ENCODE peak calls at places on chromosomes 13 and 19, in eight cellular contexts. One of them, this sample, is unnamed.

GRCh38 chr13:43946281-43946680 is 66.6 kb downstream of the LACC1 start:
- DNase-seq in IMR-90: no peak
- DNase-seq in dorsolateral prefrontal cortex: no peak
- DNase-seq in WERI-Rb-1: no peak
- DNase-seq in left ventricle myocardium inferior: no peak
- DNase-seq in tibial nerve: no peak
- DNase-seq in GM12865: no peak
- DNase-seq in fibroblast of the aortic adventitia: no peak
- DNase-seq in this sample: no peak

GRCh38 chr19:46622118-46622446 is 2.8 kb downstream of the PTGIR start:
- DNase-seq in IMR-90: no peak
- DNase-seq in dorsolateral prefrontal cortex: no peak
- DNase-seq in WERI-Rb-1: no peak
- DNase-seq in left ventricle myocardium inferior: no peak
- DNase-seq in tibial nerve: no peak
- DNase-seq in GM12865: no peak
- DNase-seq in fibroblast of the aortic adventitia: no peak
- DNase-seq in this sample: no peak

GRCh38 chr19:8028951-8029491 is 23.5 kb upstream of the CCL25 start:
- DNase-seq in IMR-90: peak
- DNase-seq in dorsolateral prefrontal cortex: no peak
- DNase-seq in WERI-Rb-1: peak
- DNase-seq in left ventricle myocardium inferior: no peak
- DNase-seq in tibial nerve: no peak
- DNase-seq in GM12865: no peak
- DNase-seq in fibroblast of the aortic adventitia: peak
- DNase-seq in this sample: no peak

GRCh38 chr13:33353210-33353609 is 67.7 kb upstream of the STARD13 start:
- DNase-seq in IMR-90: no peak
- DNase-seq in dorsolateral prefrontal cortex: no peak
- DNase-seq in WERI-Rb-1: peak
- DNase-seq in left ventricle myocardium inferior: peak
- DNase-seq in tibial nerve: peak
- DNase-seq in GM12865: peak
- DNase-seq in fibroblast of the aortic adventitia: no peak
- DNase-seq in this sample: peak

GRCh38 chr13:113629814-113630213 is 28.2 kb downstream of the ATP4B start:
- DNase-seq in IMR-90: no peak
- DNase-seq in dorsolateral prefrontal cortex: no peak
- DNase-seq in WERI-Rb-1: no peak
- DNase-seq in left ventricle myocardium inferior: peak
- DNase-seq in tibial nerve: no peak
- DNase-seq in GM12865: no peak
- DNase-seq in fibroblast of the aortic adventitia: no peak
- DNase-seq in this sample: no peak

GRCh38 chr19:47239610-47240296 is 8.8 kb upstream of the BBC3 start:
- DNase-seq in IMR-90: peak
- DNase-seq in dorsolateral prefrontal cortex: peak
- DNase-seq in WERI-Rb-1: peak
- DNase-seq in left ventricle myocardium inferior: peak
- DNase-seq in tibial nerve: no peak
- DNase-seq in GM12865: peak
- DNase-seq in fibroblast of the aortic adventitia: no peak
- DNase-seq in this sample: no peak

GRCh38 chr19:3642987-3643386 is 16.4 kb upstream of the CACTIN start:
- DNase-seq in IMR-90: no peak
- DNase-seq in dorsolateral prefrontal cortex: no peak
- DNase-seq in WERI-Rb-1: peak
- DNase-seq in left ventricle myocardium inferior: no peak
- DNase-seq in tibial nerve: no peak
- DNase-seq in GM12865: peak
- DNase-seq in fibroblast of the aortic adventitia: no peak
- DNase-seq in this sample: no peak

GRCh38 chr19:41698746-41699230 is 9.6 kb upstream of the CEACAM5 start:
- DNase-seq in IMR-90: no peak
- DNase-seq in dorsolateral prefrontal cortex: no peak
- DNase-seq in WERI-Rb-1: no peak
- DNase-seq in left ventricle myocardium inferior: no peak
- DNase-seq in tibial nerve: no peak
- DNase-seq in GM12865: no peak
- DNase-seq in fibroblast of the aortic adventitia: no peak
- DNase-seq in this sample: peak

GRCh38 chr13:40668335-40668734 is 1.9 kb upstream of the FOXO1 start:
- DNase-seq in IMR-90: no peak
- DNase-seq in dorsolateral prefrontal cortex: no peak
- DNase-seq in WERI-Rb-1: no peak
- DNase-seq in left ventricle myocardium inferior: peak
- DNase-seq in tibial nerve: peak
- DNase-seq in GM12865: peak
- DNase-seq in fibroblast of the aortic adventitia: peak
- DNase-seq in this sample: no peak

GRCh38 chr13:110582421-110582954 is 21.0 kb upstream of the RAB20 start:
- DNase-seq in IMR-90: no peak
- DNase-seq in dorsolateral prefrontal cortex: no peak
- DNase-seq in WERI-Rb-1: no peak
- DNase-seq in left ventricle myocardium inferior: no peak
- DNase-seq in tibial nerve: no peak
- DNase-seq in GM12865: no peak
- DNase-seq in fibroblast of the aortic adventitia: no peak
- DNase-seq in this sample: no peak

GRCh38 chr13:35990196-35990595 is 141.0 kb downstream of the DCLK1 start:
- DNase-seq in IMR-90: no peak
- DNase-seq in dorsolateral prefrontal cortex: no peak
- DNase-seq in WERI-Rb-1: no peak
- DNase-seq in left ventricle myocardium inferior: no peak
- DNase-seq in tibial nerve: no peak
- DNase-seq in GM12865: no peak
- DNase-seq in fibroblast of the aortic adventitia: no peak
- DNase-seq in this sample: no peak

GRCh38 chr19:47471733-47472457 is at the start of gene SLC8A2:
- DNase-seq in IMR-90: peak
- DNase-seq in dorsolateral prefrontal cortex: peak
- DNase-seq in WERI-Rb-1: peak
- DNase-seq in left ventricle myocardium inferior: peak
- DNase-seq in tibial nerve: no peak
- DNase-seq in GM12865: peak
- DNase-seq in fibroblast of the aortic adventitia: peak
- DNase-seq in this sample: peak

GRCh38 chr13:106375085-106375484 is 160.4 kb downstream of the EFNB2 start:
- DNase-seq in IMR-90: no peak
- DNase-seq in dorsolateral prefrontal cortex: no peak
- DNase-seq in WERI-Rb-1: no peak
- DNase-seq in left ventricle myocardium inferior: no peak
- DNase-seq in tibial nerve: no peak
- DNase-seq in GM12865: no peak
- DNase-seq in fibroblast of the aortic adventitia: no peak
- DNase-seq in this sample: no peak

GRCh38 chr19:13693933-13694332 is 70.4 kb upstream of the MRI1 start:
- DNase-seq in IMR-90: no peak
- DNase-seq in dorsolateral prefrontal cortex: no peak
- DNase-seq in WERI-Rb-1: no peak
- DNase-seq in left ventricle myocardium inferior: no peak
- DNase-seq in tibial nerve: no peak
- DNase-seq in GM12865: no peak
- DNase-seq in fibroblast of the aortic adventitia: no peak
- DNase-seq in this sample: no peak

GRCh38 chr13:32334676-32335075 is 19.4 kb downstream of the BRCA2 start:
- DNase-seq in IMR-90: peak
- DNase-seq in dorsolateral prefrontal cortex: no peak
- DNase-seq in WERI-Rb-1: no peak
- DNase-seq in left ventricle myocardium inferior: no peak
- DNase-seq in tibial nerve: no peak
- DNase-seq in GM12865: no peak
- DNase-seq in fibroblast of the aortic adventitia: peak
- DNase-seq in this sample: no peak

GRCh38 chr13:51924756-51925544 is 63.2 kb downstream of the CCDC70 start:
- DNase-seq in IMR-90: no peak
- DNase-seq in dorsolateral prefrontal cortex: no peak
- DNase-seq in WERI-Rb-1: peak
- DNase-seq in left ventricle myocardium inferior: no peak
- DNase-seq in tibial nerve: no peak
- DNase-seq in GM12865: no peak
- DNase-seq in fibroblast of the aortic adventitia: no peak
- DNase-seq in this sample: no peak

GRCh38 chr13:75135325-75135825 is 346.6 kb downstream of the TBC1D4 start:
- DNase-seq in IMR-90: peak
- DNase-seq in dorsolateral prefrontal cortex: no peak
- DNase-seq in WERI-Rb-1: no peak
- DNase-seq in left ventricle myocardium inferior: no peak
- DNase-seq in tibial nerve: no peak
- DNase-seq in GM12865: no peak
- DNase-seq in fibroblast of the aortic adventitia: peak
- DNase-seq in this sample: no peak

GRCh38 chr13:41516760-41517159 is 59.4 kb downstream of the RGCC start:
- DNase-seq in IMR-90: no peak
- DNase-seq in dorsolateral prefrontal cortex: no peak
- DNase-seq in WERI-Rb-1: no peak
- DNase-seq in left ventricle myocardium inferior: no peak
- DNase-seq in tibial nerve: no peak
- DNase-seq in GM12865: no peak
- DNase-seq in fibroblast of the aortic adventitia: no peak
- DNase-seq in this sample: no peak

GRCh38 chr19:16293133-16294085 is 31.2 kb upstream of the KLF2 start:
- DNase-seq in IMR-90: peak
- DNase-seq in dorsolateral prefrontal cortex: peak
- DNase-seq in WERI-Rb-1: no peak
- DNase-seq in left ventricle myocardium inferior: peak
- DNase-seq in tibial nerve: peak
- DNase-seq in GM12865: no peak
- DNase-seq in fibroblast of the aortic adventitia: peak
- DNase-seq in this sample: peak

GRCh38 chr13:113928701-113929627 is 44.9 kb downstream of the C13orf46 start:
- DNase-seq in IMR-90: peak
- DNase-seq in dorsolateral prefrontal cortex: peak
- DNase-seq in WERI-Rb-1: peak
- DNase-seq in left ventricle myocardium inferior: peak
- DNase-seq in tibial nerve: peak
- DNase-seq in GM12865: no peak
- DNase-seq in fibroblast of the aortic adventitia: peak
- DNase-seq in this sample: no peak

GRCh38 chr13:108227651-108228272 is 9.6 kb downstream of the ABHD13 start:
- DNase-seq in IMR-90: peak
- DNase-seq in dorsolateral prefrontal cortex: no peak
- DNase-seq in WERI-Rb-1: no peak
- DNase-seq in left ventricle myocardium inferior: no peak
- DNase-seq in tibial nerve: peak
- DNase-seq in GM12865: peak
- DNase-seq in fibroblast of the aortic adventitia: peak
- DNase-seq in this sample: no peak

GRCh38 chr19:3543150-3544053 is 4.4 kb downstream of the TEKTIP1 start:
- DNase-seq in IMR-90: no peak
- DNase-seq in dorsolateral prefrontal cortex: peak
- DNase-seq in WERI-Rb-1: no peak
- DNase-seq in left ventricle myocardium inferior: no peak
- DNase-seq in tibial nerve: no peak
- DNase-seq in GM12865: no peak
- DNase-seq in fibroblast of the aortic adventitia: no peak
- DNase-seq in this sample: no peak

GRCh38 chr13:106143392-106143791 is 392.1 kb downstream of the EFNB2 start:
- DNase-seq in IMR-90: peak
- DNase-seq in dorsolateral prefrontal cortex: no peak
- DNase-seq in WERI-Rb-1: no peak
- DNase-seq in left ventricle myocardium inferior: no peak
- DNase-seq in tibial nerve: no peak
- DNase-seq in GM12865: no peak
- DNase-seq in fibroblast of the aortic adventitia: peak
- DNase-seq in this sample: no peak

DNA sequence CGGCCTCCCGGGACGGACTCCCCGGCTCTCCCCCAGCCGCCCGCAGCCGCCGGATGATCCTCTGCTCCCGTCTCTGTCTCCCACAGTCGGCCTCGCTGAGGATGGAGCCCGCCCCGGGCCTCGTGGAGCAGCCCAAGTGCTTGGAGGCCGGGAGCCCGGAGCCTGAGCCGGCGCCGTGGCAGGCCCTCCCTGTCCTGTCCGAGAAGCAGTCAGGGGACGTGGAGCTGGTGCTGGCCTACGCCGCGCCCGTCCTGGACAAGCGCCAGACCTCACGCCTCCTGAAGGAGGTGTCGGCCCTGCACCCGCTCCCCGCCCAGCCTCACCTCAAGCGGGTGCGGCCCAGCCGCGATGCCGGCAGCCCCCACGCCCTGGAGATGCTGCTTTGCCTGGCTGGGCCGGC is 6.8 kb downstream of the ADAT3 start:
- DNase-seq in IMR-90: no peak
- DNase-seq in dorsolateral prefrontal cortex: no peak
- DNase-seq in WERI-Rb-1: no peak
- DNase-seq in left ventricle myocardium inferior: no peak
- DNase-seq in tibial nerve: no peak
- DNase-seq in GM12865: no peak
- DNase-seq in fibroblast of the aortic adventitia: no peak
- DNase-seq in this sample: no peak
- H3K4me3 ChIP-seq in IMR-90: no peak
- H3K4me3 ChIP-seq in dorsolateral prefrontal cortex: no peak
- H3K4me3 ChIP-seq in WERI-Rb-1: no peak
- H3K4me3 ChIP-seq in left ventricle myocardium inferior: no peak
- H3K4me3 ChIP-seq in tibial nerve: no peak
- H3K4me3 ChIP-seq in GM12865: no peak
- H3K4me3 ChIP-seq in fibroblast of the aortic adventitia: no peak
- H3K4me3 ChIP-seq in this sample: no peak

GRCh38 chr13:112074139-112074710 is 7.3 kb downstream of the SOX1 start:
- DNase-seq in IMR-90: no peak
- DNase-seq in dorsolateral prefrontal cortex: no peak
- DNase-seq in WERI-Rb-1: no peak
- DNase-seq in left ventricle myocardium inferior: no peak
- DNase-seq in tibial nerve: no peak
- DNase-seq in GM12865: no peak
- DNase-seq in fibroblast of the aortic adventitia: no peak
- DNase-seq in this sample: no peak
- H3K4me3 ChIP-seq in IMR-90: no peak
- H3K4me3 ChIP-seq in dorsolateral prefrontal cortex: peak
- H3K4me3 ChIP-seq in WERI-Rb-1: no peak
- H3K4me3 ChIP-seq in left ventricle myocardium inferior: peak
- H3K4me3 ChIP-seq in tibial nerve: no peak
- H3K4me3 ChIP-seq in GM12865: no peak
- H3K4me3 ChIP-seq in fibroblast of the aortic adventitia: no peak
- H3K4me3 ChIP-seq in this sample: no peak

GRCh38 chr13:27960362-27961226 is 8.5 kb downstream of the CDX2 start:
- DNase-seq in IMR-90: no peak
- DNase-seq in dorsolateral prefrontal cortex: no peak
- DNase-seq in WERI-Rb-1: peak
- DNase-seq in left ventricle myocardium inferior: peak
- DNase-seq in tibial nerve: no peak
- DNase-seq in GM12865: peak
- DNase-seq in fibroblast of the aortic adventitia: no peak
- DNase-seq in this sample: peak
- H3K4me3 ChIP-seq in IMR-90: no peak
- H3K4me3 ChIP-seq in dorsolateral prefrontal cortex: peak
- H3K4me3 ChIP-seq in WERI-Rb-1: peak
- H3K4me3 ChIP-seq in left ventricle myocardium inferior: peak
- H3K4me3 ChIP-seq in tibial nerve: peak
- H3K4me3 ChIP-seq in GM12865: peak
- H3K4me3 ChIP-seq in fibroblast of the aortic adventitia: no peak
- H3K4me3 ChIP-seq in this sample: peak

DNA sequence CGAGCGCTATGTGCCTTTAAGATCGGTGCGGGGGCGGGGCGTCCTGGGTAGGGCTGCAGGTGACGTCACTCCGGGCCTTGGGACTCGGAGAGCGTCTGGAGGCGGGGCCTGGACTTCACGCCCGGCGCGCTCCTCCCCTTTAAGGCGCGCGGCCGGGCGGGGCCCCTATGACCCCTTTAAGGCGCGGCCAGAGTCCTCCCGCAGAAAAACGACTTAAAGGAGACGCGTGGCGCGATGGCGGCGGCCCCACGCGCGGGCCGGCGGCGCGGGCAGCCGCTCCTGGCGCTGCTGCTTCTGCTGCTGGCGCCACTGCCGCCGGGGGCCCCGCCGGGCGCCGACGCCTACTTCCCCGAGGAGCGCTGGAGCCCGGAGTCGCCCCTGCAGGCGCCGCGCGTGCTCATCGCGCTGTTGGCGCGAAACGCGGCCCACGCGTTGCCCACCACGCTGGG is at the start of gene COLGALT1:
- DNase-seq in IMR-90: peak
- DNase-seq in dorsolateral prefrontal cortex: peak
- DNase-seq in WERI-Rb-1: peak
- DNase-seq in left ventricle myocardium inferior: peak
- DNase-seq in tibial nerve: peak
- DNase-seq in GM12865: peak
- DNase-seq in fibroblast of the aortic adventitia: peak
- DNase-seq in this sample: peak
- H3K4me3 ChIP-seq in IMR-90: peak
- H3K4me3 ChIP-seq in dorsolateral prefrontal cortex: peak
- H3K4me3 ChIP-seq in WERI-Rb-1: peak
- H3K4me3 ChIP-seq in left ventricle myocardium inferior: peak
- H3K4me3 ChIP-seq in tibial nerve: peak
- H3K4me3 ChIP-seq in GM12865: peak
- H3K4me3 ChIP-seq in fibroblast of the aortic adventitia: peak
- H3K4me3 ChIP-seq in this sample: peak

This sample was measured in HL-60.